ENCODE peak calls at places on chromosomes 7 and 10, in six cellular contexts. G, I, K, C, B and X are unnamed samples.

GRCh38 chr7:91090684-91091083 is 173.5 kb upstream of the FZD1 start:
- DNase-seq in C (no peak), B (no peak), G (no peak), K (no peak), I (no peak), X (no peak)

GRCh38 chr10:24208661-24209420 is at the start of gene KIAA1217:
- DNase-seq in B (no peak), K (no peak), G (peak; percentile 68), I (peak; percentile 89), C (peak; percentile 77), X (peak; percentile 88)

GRCh38 chr10:24707445-24707844 is 16.2 kb downstream of the ARHGAP21 start:
- DNase-seq in C (no peak), G (no peak), K (no peak), B (no peak), I (no peak), X (no peak)

GRCh38 chr7:74290590-74290950 is 1.4 kb downstream of the CLIP2 start:
- DNase-seq in K (no peak), B (no peak), I (peak; percentile 49), G (no peak), C (no peak), X (no peak)

GRCh38 chr10:98967601-98968000 is 268.1 kb downstream of the HPSE2 start:
- DNase-seq in K (no peak), G (no peak), I (no peak), B (no peak), C (no peak), X (no peak)

GRCh38 chr7:274262-274661 is 15.7 kb upstream of the FOXL3 start:
- DNase-seq in C (no peak), G (no peak), B (no peak), K (no peak), I (no peak), X (no peak)

GRCh38 chr10:77837248-77837924 is 89.2 kb downstream of the DLG5 start:
- DNase-seq in G (peak; percentile 56), I (peak; percentile 95), B (no peak), C (peak; percentile 81), K (no peak), X (peak; percentile 92)

GRCh38 chr10:5184987-5185386 is at the start of gene AKR1C8:
- DNase-seq in B (no peak), C (no peak), G (no peak), K (no peak), I (no peak), X (no peak)

GRCh38 chr10:24849537-24850299 is 102.7 kb downstream of the PRTFDC1 start:
- DNase-seq in B (no peak), G (no peak), I (no peak), C (no peak), K (no peak), X (no peak)